ENCODE peak calls at places on chromosomes 4 and X, in four cellular contexts. One of them, this sample, is unnamed.

GRCh38 chrX:134625315-134625718 is 33.0 kb downstream of the PLAC1 start:
- DNase-seq in fibroblast of mammary gland: peak; percentile 72
- DNase-seq in left lung: no peak
- DNase-seq in GM23338: no peak
- DNase-seq in this sample: no peak

GRCh38 chr4:119854364-119854763 is 212.3 kb downstream of the MAD2L1 start:
- DNase-seq in fibroblast of mammary gland: no peak
- DNase-seq in left lung: no peak
- DNase-seq in GM23338: no peak
- DNase-seq in this sample: no peak

GRCh38 chr4:100016191-100016590 is 66.1 kb upstream of the H2AZ1 start:
- DNase-seq in GM23338: no peak
- DNase-seq in fibroblast of mammary gland: no peak
- DNase-seq in left lung: no peak
- DNase-seq in this sample: no peak

GRCh38 chr4:40323866-40324265 is 11.3 kb upstream of the CHRNA9 start:
- DNase-seq in fibroblast of mammary gland: peak; percentile 24
- DNase-seq in GM23338: no peak
- DNase-seq in left lung: no peak
- DNase-seq in this sample: no peak

GRCh38 chr4:104491826-104492771 is 2.6 kb downstream of the CXXC4 start:
- DNase-seq in GM23338: peak; percentile 74
- DNase-seq in fibroblast of mammary gland: no peak
- DNase-seq in left lung: no peak
- DNase-seq in this sample: no peak

GRCh38 chr4:75248770-75249467 is 265.3 kb downstream of the RCHY1 start:
- DNase-seq in fibroblast of mammary gland: no peak
- DNase-seq in left lung: no peak
- DNase-seq in GM23338: no peak
- DNase-seq in this sample: no peak

GRCh38 chr4:31370866-31371465 is 650.8 kb downstream of the PCDH7 start:
- DNase-seq in GM23338: peak; percentile 83
- DNase-seq in fibroblast of mammary gland: peak; percentile 58
- DNase-seq in left lung: no peak
- DNase-seq in this sample: no peak

GRCh38 chr4:167435786-167436185 is 201.5 kb upstream of the SPOCK3 start:
- DNase-seq in fibroblast of mammary gland: no peak
- DNase-seq in left lung: no peak
- DNase-seq in GM23338: no peak
- DNase-seq in this sample: no peak

GRCh38 chr4:41751325-41752061 is 3.0 kb upstream of the PHOX2B start:
- DNase-seq in fibroblast of mammary gland: no peak
- DNase-seq in left lung: peak; percentile 48
- DNase-seq in GM23338: peak; percentile 62
- DNase-seq in this sample: no peak

GRCh38 chrX:34653811-34654210 is 3.3 kb downstream of the TMEM47 start:
- DNase-seq in GM23338: no peak
- DNase-seq in left lung: no peak
- DNase-seq in fibroblast of mammary gland: no peak
- DNase-seq in this sample: no peak
- TF ChIP-seq CTCF in GM23338: no peak
- TF ChIP-seq CTCF in left lung: no peak
- TF ChIP-seq CTCF in fibroblast of mammary gland: no peak
- TF ChIP-seq CTCF in this sample: no peak

DNA sequence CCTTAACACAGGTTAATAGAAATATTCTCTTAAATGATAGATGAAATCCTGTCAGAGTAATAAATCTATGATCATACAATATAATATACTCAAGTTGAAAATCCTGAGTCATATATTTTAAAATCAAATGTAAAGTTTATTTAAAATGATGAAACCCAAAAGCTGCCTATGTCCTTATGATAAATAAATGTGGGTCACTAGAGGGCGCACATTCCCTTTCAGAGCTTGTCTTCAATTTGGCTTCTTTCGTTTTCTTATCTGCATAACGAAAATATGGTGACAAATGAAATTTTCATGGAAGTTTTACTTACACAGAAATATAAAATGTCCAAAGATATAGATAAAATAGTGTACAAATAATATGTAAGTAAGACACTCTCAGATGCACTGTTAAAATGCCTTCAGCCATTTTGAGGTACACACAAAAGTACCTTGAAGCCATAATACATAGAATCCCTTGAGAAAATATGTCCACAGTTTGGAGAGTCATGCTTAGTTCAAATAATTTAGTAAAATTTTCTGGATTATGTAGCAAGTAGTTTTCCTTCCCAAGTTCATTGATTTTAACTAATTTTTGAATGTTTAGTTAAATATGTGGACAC is 680.4 kb downstream of the DMD start:
- DNase-seq in fibroblast of mammary gland: peak; percentile 53
- DNase-seq in left lung: no peak
- DNase-seq in GM23338: peak; percentile 61
- DNase-seq in this sample: no peak
- TF ChIP-seq CTCF in fibroblast of mammary gland: peak; percentile 59
- TF ChIP-seq CTCF in left lung: no peak
- TF ChIP-seq CTCF in GM23338: peak; percentile 60
- TF ChIP-seq CTCF in this sample: peak; percentile 84

GRCh38 chrX:125289920-125290319 is 29.8 kb upstream of the TEX13C start:
- DNase-seq in GM23338: no peak
- DNase-seq in fibroblast of mammary gland: no peak
- DNase-seq in left lung: no peak
- DNase-seq in this sample: no peak
- TF ChIP-seq CTCF in GM23338: no peak
- TF ChIP-seq CTCF in fibroblast of mammary gland: no peak
- TF ChIP-seq CTCF in left lung: no peak
- TF ChIP-seq CTCF in this sample: no peak

GRCh38 chrX:38379088-38379487 is 26.7 kb downstream of the OTC start:
- DNase-seq in left lung: no peak
- DNase-seq in GM23338: no peak
- DNase-seq in fibroblast of mammary gland: no peak
- DNase-seq in this sample: no peak

GRCh38 chrX:38374431-38374830 is 22.0 kb downstream of the OTC start:
- DNase-seq in left lung: no peak
- DNase-seq in GM23338: no peak
- DNase-seq in fibroblast of mammary gland: no peak
- DNase-seq in this sample: no peak

GRCh38 chrX:38376747-38377146 is 24.3 kb downstream of the OTC start:
- DNase-seq in fibroblast of mammary gland: no peak
- DNase-seq in GM23338: no peak
- DNase-seq in left lung: no peak
- DNase-seq in this sample: no peak

GRCh38 chrX:38375888-38376287 is 23.5 kb downstream of the OTC start:
- DNase-seq in left lung: no peak
- DNase-seq in GM23338: peak; percentile 60
- DNase-seq in fibroblast of mammary gland: peak; percentile 27
- DNase-seq in this sample: no peak
- TF ChIP-seq CTCF in left lung: peak; percentile 26
- TF ChIP-seq CTCF in GM23338: peak; percentile 59
- TF ChIP-seq CTCF in fibroblast of mammary gland: peak; percentile 63
- TF ChIP-seq CTCF in this sample: peak; percentile 28

DNA sequence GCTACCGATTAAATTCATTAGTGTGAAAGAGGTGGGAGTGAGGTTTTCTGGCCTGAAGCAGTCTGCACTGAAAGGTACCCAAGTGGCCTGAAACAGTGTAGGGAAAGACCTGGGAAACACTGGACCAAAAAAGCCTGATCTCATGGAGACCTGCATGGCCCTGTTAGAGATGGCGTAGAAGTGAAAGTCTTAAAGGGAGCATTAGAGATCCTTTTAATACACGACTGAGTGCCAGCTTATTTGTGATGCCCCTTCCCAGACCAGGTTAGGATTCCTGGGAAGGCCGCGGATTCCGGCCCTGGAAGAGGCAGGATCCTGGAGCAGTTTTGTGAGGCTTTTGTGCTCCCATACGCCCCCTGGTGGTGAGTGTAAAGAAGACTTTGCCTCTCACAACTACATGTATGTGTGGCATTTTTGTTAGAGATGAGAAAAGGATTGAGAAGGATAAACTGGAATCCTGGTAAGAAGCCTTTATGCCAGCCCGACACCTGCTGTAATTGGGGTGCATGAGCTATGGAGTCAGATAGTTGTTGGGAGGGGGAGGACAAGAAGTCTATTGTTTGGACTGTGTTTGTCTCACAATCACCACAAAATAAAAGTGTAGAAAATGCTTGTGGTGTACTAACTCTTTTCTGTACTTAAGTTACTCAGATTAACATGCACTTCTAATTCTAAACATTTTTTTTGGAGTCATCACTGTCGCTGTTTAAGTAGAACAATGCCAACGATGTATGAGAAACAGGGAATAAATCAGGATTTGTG is 54.0 kb downstream of the JADE1 start:
- DNase-seq in fibroblast of mammary gland: peak; percentile 81
- DNase-seq in GM23338: peak; percentile 94
- DNase-seq in left lung: peak; percentile 73
- DNase-seq in this sample: peak; percentile 72
- TF ChIP-seq CTCF in fibroblast of mammary gland: peak; percentile 85
- TF ChIP-seq CTCF in GM23338: peak; percentile 84
- TF ChIP-seq CTCF in left lung: peak; percentile 86
- TF ChIP-seq CTCF in this sample: peak; percentile 86

GRCh38 chr4:6425336-6425735 is 47.1 kb downstream of the PPP2R2C start:
- DNase-seq in GM23338: no peak
- DNase-seq in fibroblast of mammary gland: no peak
- DNase-seq in left lung: no peak
- DNase-seq in this sample: no peak

GRCh38 chr4:6426571-6427438 is 45.6 kb downstream of the PPP2R2C start:
- DNase-seq in GM23338: no peak
- DNase-seq in fibroblast of mammary gland: no peak
- DNase-seq in left lung: peak; percentile 37
- DNase-seq in this sample: no peak

GRCh38 chr4:6425911-6426310 is 46.5 kb downstream of the PPP2R2C start:
- DNase-seq in left lung: peak; percentile 57
- DNase-seq in fibroblast of mammary gland: no peak
- DNase-seq in GM23338: no peak
- DNase-seq in this sample: no peak

GRCh38 chr4:6424425-6424824 is 48.0 kb downstream of the PPP2R2C start:
- DNase-seq in GM23338: no peak
- DNase-seq in left lung: peak; percentile 70
- DNase-seq in fibroblast of mammary gland: no peak
- DNase-seq in this sample: no peak

GRCh38 chr4:6427439-6428090 is 44.8 kb downstream of the PPP2R2C start:
- DNase-seq in fibroblast of mammary gland: no peak
- DNase-seq in left lung: peak; percentile 20
- DNase-seq in GM23338: peak; percentile 42
- DNase-seq in this sample: no peak
- TF ChIP-seq CTCF in fibroblast of mammary gland: no peak
- TF ChIP-seq CTCF in left lung: no peak
- TF ChIP-seq CTCF in GM23338: peak; percentile 59
- TF ChIP-seq CTCF in this sample: peak; percentile 9

GRCh38 chr4:54677416-54677815 is 19.7 kb downstream of the KIT start:
- DNase-seq in left lung: no peak
- DNase-seq in fibroblast of mammary gland: no peak
- DNase-seq in GM23338: peak; percentile 62
- DNase-seq in this sample: no peak
- TF ChIP-seq CTCF in left lung: no peak
- TF ChIP-seq CTCF in fibroblast of mammary gland: no peak
- TF ChIP-seq CTCF in GM23338: peak; percentile 57
- TF ChIP-seq CTCF in this sample: peak; percentile 23

GRCh38 chr4:82850684-82851083 is 40.3 kb downstream of the SEC31A start:
- DNase-seq in left lung: no peak
- DNase-seq in GM23338: no peak
- DNase-seq in fibroblast of mammary gland: no peak
- DNase-seq in this sample: no peak

GRCh38 chr4:82852751-82853053 is 38.3 kb downstream of the SEC31A start:
- DNase-seq in left lung: no peak
- DNase-seq in fibroblast of mammary gland: no peak
- DNase-seq in GM23338: no peak
- DNase-seq in this sample: no peak

GRCh38 chr4:82848706-82849105 is 42.2 kb downstream of the SEC31A start:
- DNase-seq in fibroblast of mammary gland: no peak
- DNase-seq in GM23338: no peak
- DNase-seq in left lung: no peak
- DNase-seq in this sample: no peak

GRCh38 chr4:82851318-82851717 is 39.6 kb downstream of the SEC31A start:
- DNase-seq in fibroblast of mammary gland: no peak
- DNase-seq in left lung: no peak
- DNase-seq in GM23338: no peak
- DNase-seq in this sample: no peak

DNA sequence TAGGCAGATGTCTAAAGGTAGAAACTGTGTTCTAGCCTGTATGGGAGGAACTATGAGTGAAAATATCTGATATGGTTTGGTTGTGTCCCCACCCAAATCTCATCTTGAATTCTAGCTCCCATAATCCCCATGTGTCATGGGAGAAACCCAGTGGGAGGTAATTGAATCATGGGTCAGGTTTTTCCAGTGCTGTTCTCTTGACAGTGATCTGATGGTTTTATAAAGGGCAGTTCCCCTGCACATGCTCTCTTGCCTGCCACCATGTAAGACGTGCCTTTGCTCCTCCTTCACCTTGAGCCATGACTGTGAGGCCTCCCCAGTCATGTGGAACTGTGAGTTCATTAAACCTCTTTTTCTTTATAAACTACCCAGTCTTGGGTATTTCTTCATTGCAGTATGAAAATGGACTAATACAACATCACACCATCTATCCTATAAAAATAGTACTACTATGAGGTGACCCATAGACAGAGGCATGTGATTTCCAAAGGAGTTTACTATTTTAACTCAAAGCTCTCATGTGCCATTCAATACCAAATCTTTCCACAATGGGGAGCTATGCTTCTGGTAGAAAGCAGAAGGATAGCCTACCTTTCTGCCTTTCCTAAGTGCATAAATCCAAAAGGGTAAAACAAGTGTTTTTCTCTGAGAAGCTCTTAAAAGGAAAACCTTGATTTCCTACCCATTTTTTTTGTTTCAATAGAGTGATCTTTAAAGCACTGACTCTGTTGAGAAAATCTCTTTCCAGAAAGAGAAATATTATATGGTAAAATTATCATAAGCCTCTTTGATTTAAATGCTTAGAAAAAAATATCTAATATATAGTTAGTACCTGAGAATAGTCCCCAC is 38.8 kb downstream of the SEC31A start:
- DNase-seq in fibroblast of mammary gland: peak; percentile 54
- DNase-seq in left lung: no peak
- DNase-seq in GM23338: peak; percentile 77
- DNase-seq in this sample: no peak
- TF ChIP-seq CTCF in fibroblast of mammary gland: peak; percentile 54
- TF ChIP-seq CTCF in left lung: no peak
- TF ChIP-seq CTCF in GM23338: peak; percentile 60
- TF ChIP-seq CTCF in this sample: peak; percentile 59